ENCODE peak calls at places on chromosomes 5 and 9, in eight cellular contexts. M is lower leg skin; N is BE2C; U is mucosa of descending colon; J is brain pericyte; D is NCI-H1105; P is stimulated activated CD4-positive, alpha-beta T cell treated with anti-CD3 and anti-CD28 coated beads, Interleukin-4, amount 100 ng/mL, for 48 hours; F is midbrain. Q is an unnamed sample.

GRCh38 chr9:15837079-15837679 is 284.3 kb downstream of the CCDC171 start:
- DNase-seq in M (no peak), F (peak; percentile 18), U (no peak), J (peak; percentile 5), N (peak; percentile 39), P (no peak), D (peak; percentile 50), Q (no peak)

GRCh38 chr5:150781706-150782614 is 3.4 kb downstream of the SMIM3 start:
- DNase-seq in D (no peak), J (no peak), U (peak; percentile 48), F (no peak), M (no peak), P (no peak), N (peak; percentile 43), Q (no peak)

GRCh38 chr5:35804201-35804653 is 52.5 kb upstream of the IL7R start:
- DNase-seq in P (no peak), N (no peak), J (no peak), F (peak; percentile 59), D (peak; percentile 85), U (no peak), M (no peak), Q (peak; percentile 92)

GRCh38 chr5:108940500-108940899 is 192.8 kb downstream of the FER start:
- DNase-seq in P (no peak), J (no peak), F (no peak), M (no peak), D (no peak), N (no peak), U (no peak), Q (no peak)

GRCh38 chr5:147697380-147697779 is 85.1 kb downstream of the JAKMIP2 start:
- DNase-seq in M (no peak), P (no peak), U (no peak), J (no peak), D (no peak), F (no peak), N (no peak), Q (no peak)

GRCh38 chr9:105191508-105192118 is 52.8 kb upstream of the SLC44A1 start:
- DNase-seq in P (no peak), J (no peak), F (peak; percentile 13), D (no peak), U (no peak), N (no peak), M (peak; percentile 43), Q (no peak)

GRCh38 chr9:13555989-13556500 is 276.6 kb upstream of the MPDZ start:
- DNase-seq in D (peak; percentile 24), P (no peak), J (no peak), F (no peak), M (no peak), N (no peak), U (no peak), Q (no peak)

GRCh38 chr5:173855162-173855994 is 32.8 kb upstream of the CPEB4 start:
- DNase-seq in P (no peak), F (no peak), N (peak; percentile 45), M (no peak), U (no peak), D (no peak), J (no peak), Q (no peak)

GRCh38 chr5:163248333-163248732 is 189.1 kb upstream of the CCNG1 start:
- DNase-seq in N (no peak), D (no peak), J (no peak), M (no peak), P (no peak), F (no peak), U (no peak), Q (no peak)

GRCh38 chr9:4048441-4048840 is 251.4 kb downstream of the GLIS3 start:
- DNase-seq in U (no peak), D (no peak), N (no peak), F (peak; percentile 24), M (no peak), P (no peak), J (peak; percentile 11), Q (no peak)

GRCh38 chr9:122217640-122218039 is 11.1 kb downstream of the LHX6 start:
- DNase-seq in U (no peak), D (no peak), N (no peak), M (no peak), J (no peak), F (no peak), P (no peak), Q (no peak)

GRCh38 chr9:70601000-70601929 is 186.8 kb upstream of the KLF9 start:
- DNase-seq in F (peak; percentile 86), D (peak; percentile 96), N (peak; percentile 96), U (peak; percentile 83), P (no peak), J (peak; percentile 93), M (peak; percentile 92), Q (peak; percentile 42)

GRCh38 chr9:132988244-132989013 is 9.9 kb downstream of the GFI1B start:
- DNase-seq in P (no peak), D (no peak), N (no peak), M (no peak), U (no peak), J (no peak), F (no peak), Q (no peak)

GRCh38 chr5:81854485-81854884 is 103.6 kb upstream of the SSBP2 start:
- DNase-seq in P (no peak), J (no peak), N (no peak), U (no peak), D (no peak), M (no peak), F (peak; percentile 14), Q (no peak)

GRCh38 chr9:98357921-98358535 is 102.6 kb upstream of the TBC1D2 start:
- DNase-seq in P (no peak), J (no peak), F (no peak), M (no peak), D (no peak), U (no peak), N (no peak), Q (no peak)

GRCh38 chr9:128245293-128246151 is 30.3 kb downstream of the GOLGA2 start:
- DNase-seq in N (peak; percentile 73), F (no peak), P (no peak), M (no peak), J (peak; percentile 41), U (no peak), D (no peak), Q (no peak)

GRCh38 chr5:35087971-35088370 is 40.2 kb upstream of the AGXT2 start:
- DNase-seq in U (no peak), D (no peak), J (no peak), M (no peak), F (no peak), N (no peak), P (no peak), Q (no peak)

GRCh38 chr9:127954831-127955293 is 17.2 kb upstream of the DPM2 start:
- DNase-seq in D (no peak), P (no peak), F (peak; percentile 63), J (no peak), N (no peak), M (no peak), U (peak; percentile 55), Q (no peak)

GRCh38 chr5:16916262-16916878 is 19.7 kb downstream of the MYO10 start:
- DNase-seq in D (no peak), F (no peak), P (no peak), J (no peak), M (no peak), U (no peak), N (no peak), Q (no peak)

GRCh38 chr9:84996049-84996448 is 326.5 kb downstream of the NTRK2 start:
- DNase-seq in J (no peak), U (no peak), P (no peak), F (no peak), D (peak; percentile 11), N (no peak), M (no peak), Q (no peak)

GRCh38 chr9:73595036-73595545 is 443.4 kb downstream of the ANXA1 start:
- DNase-seq in D (no peak), P (no peak), F (no peak), N (no peak), M (no peak), U (no peak), J (no peak), Q (peak; percentile 27)

GRCh38 chr9:131433302-131433854 is 39.5 kb downstream of the PRRC2B start:
- DNase-seq in F (no peak), D (no peak), U (no peak), M (no peak), N (no peak), P (no peak), J (no peak), Q (no peak)

GRCh38 chr5:135340568-135340967 is 58.5 kb downstream of the MACROH2A1 start:
- DNase-seq in P (no peak), F (no peak), M (no peak), J (no peak), U (no peak), N (no peak), D (no peak), Q (no peak)

GRCh38 chr5:102719886-102720285 is 35.2 kb upstream of the PAM start:
- DNase-seq in P (no peak), J (no peak), U (no peak), N (no peak), F (no peak), D (no peak), M (no peak), Q (no peak)

GRCh38 chr5:45741110-45741509 is 44.9 kb upstream of the HCN1 start:
- DNase-seq in N (no peak), F (no peak), M (no peak), U (no peak), P (no peak), D (no peak), J (no peak), Q (no peak)

GRCh38 chr5:31317642-31318041 is 124.2 kb downstream of the CDH6 start:
- DNase-seq in U (no peak), J (no peak), P (no peak), M (no peak), N (no peak), F (no peak), D (no peak), Q (no peak)

GRCh38 chr5:17897776-17898175 is 263.5 kb downstream of the TAF11L14 start:
- DNase-seq in M (peak; percentile 41), U (no peak), D (no peak), J (no peak), N (no peak), F (no peak), P (no peak), Q (no peak)

GRCh38 chr9:131204285-131204684 is 72.0 kb downstream of the FAM78A start:
- DNase-seq in N (no peak), F (no peak), J (no peak), U (no peak), M (no peak), P (no peak), D (no peak), Q (no peak)

GRCh38 chr5:40882291-40882690 is 27.0 kb upstream of the C7 start:
- DNase-seq in P (no peak), M (no peak), N (no peak), U (no peak), D (no peak), J (no peak), F (no peak), Q (no peak)

GRCh38 chr9:121736964-121737462 is 85.6 kb downstream of the DAB2IP start:
- DNase-seq in U (peak; percentile 93), P (no peak), F (no peak), D (no peak), J (no peak), N (no peak), M (no peak), Q (no peak)

GRCh38 chr9:124033348-124033747 is 21.8 kb downstream of the LHX2 start:
- DNase-seq in D (no peak), J (no peak), U (no peak), M (no peak), P (no peak), N (no peak), F (no peak), Q (no peak)

GRCh38 chr9:15722888-15723287 is 170.0 kb downstream of the CCDC171 start:
- DNase-seq in D (no peak), M (no peak), P (no peak), U (no peak), J (peak; percentile 78), F (no peak), N (no peak), Q (no peak)

GRCh38 chr9:110742741-110743371 is 74.3 kb downstream of the MUSK start:
- DNase-seq in P (no peak), J (no peak), N (no peak), M (no peak), U (no peak), F (peak; percentile 29), D (no peak), Q (no peak)

GRCh38 chr9:69086769-69087168 is 51.2 kb downstream of the FXN start:
- DNase-seq in F (no peak), P (no peak), U (no peak), M (no peak), D (no peak), N (no peak), J (no peak), Q (no peak)

Q was measured in NCI-H2081 treated with DMSO at 0.1 percent for 48 hours.